ENCODE peak calls at places on chromosomes 6 and 20, in five cellular contexts. One of them, this sample, is unnamed.

GRCh38 chr6:22098623-22099022 is 198.2 kb downstream of the PRL start:
- DNase-seq in heart right ventricle: no peak
- DNase-seq in HCT116: no peak
- DNase-seq in right lobe of liver: no peak
- DNase-seq in GM23338: no peak
- DNase-seq in this sample: no peak

GRCh38 chr6:143136647-143137046 is 76.0 kb downstream of the AIG1 start:
- DNase-seq in heart right ventricle: no peak
- DNase-seq in HCT116: no peak
- DNase-seq in right lobe of liver: no peak
- DNase-seq in GM23338: peak; percentile 29
- DNase-seq in this sample: no peak

GRCh38 chr6:128519132-128519930 is 1.1 kb downstream of the PTPRK start:
- DNase-seq in heart right ventricle: peak; percentile 45
- DNase-seq in HCT116: no peak
- DNase-seq in right lobe of liver: peak; percentile 75
- DNase-seq in GM23338: peak; percentile 79
- DNase-seq in this sample: peak; percentile 63

GRCh38 chr6:145026267-145026679 is 709.0 kb downstream of the EPM2A start:
- DNase-seq in heart right ventricle: no peak
- DNase-seq in HCT116: no peak
- DNase-seq in right lobe of liver: peak; percentile 84
- DNase-seq in GM23338: no peak
- DNase-seq in this sample: no peak

GRCh38 chr6:18586133-18586532 is 199.0 kb downstream of the RNF144B start:
- DNase-seq in heart right ventricle: no peak
- DNase-seq in HCT116: no peak
- DNase-seq in right lobe of liver: no peak
- DNase-seq in GM23338: no peak
- DNase-seq in this sample: no peak

GRCh38 chr6:115613488-115613887 is 447.2 kb downstream of the FRK start:
- DNase-seq in heart right ventricle: no peak
- DNase-seq in HCT116: no peak
- DNase-seq in right lobe of liver: no peak
- DNase-seq in GM23338: no peak
- DNase-seq in this sample: no peak

GRCh38 chr6:45538636-45539035 is 160.9 kb upstream of the SUPT3H start:
- DNase-seq in heart right ventricle: peak; percentile 51
- DNase-seq in HCT116: no peak
- DNase-seq in right lobe of liver: no peak
- DNase-seq in GM23338: no peak
- DNase-seq in this sample: no peak

GRCh38 chr6:56984374-56984773 is 29.5 kb downstream of the BEND6 start:
- DNase-seq in heart right ventricle: no peak
- DNase-seq in HCT116: no peak
- DNase-seq in right lobe of liver: no peak
- DNase-seq in GM23338: no peak
- DNase-seq in this sample: no peak

GRCh38 chr20:22789661-22790060 is 205.3 kb upstream of the FOXA2 start:
- DNase-seq in heart right ventricle: no peak
- DNase-seq in HCT116: no peak
- DNase-seq in right lobe of liver: no peak
- DNase-seq in GM23338: no peak
- DNase-seq in this sample: no peak

GRCh38 chr6:44304282-44305199 is 8.6 kb downstream of the AARS2 start:
- DNase-seq in heart right ventricle: no peak
- DNase-seq in HCT116: peak; percentile 10
- DNase-seq in right lobe of liver: no peak
- DNase-seq in GM23338: peak; percentile 74
- DNase-seq in this sample: no peak

GRCh38 chr6:85576479-85576878 is 17.2 kb downstream of the SNX14 start:
- DNase-seq in heart right ventricle: no peak
- DNase-seq in HCT116: no peak
- DNase-seq in right lobe of liver: no peak
- DNase-seq in GM23338: no peak
- DNase-seq in this sample: no peak

DNA sequence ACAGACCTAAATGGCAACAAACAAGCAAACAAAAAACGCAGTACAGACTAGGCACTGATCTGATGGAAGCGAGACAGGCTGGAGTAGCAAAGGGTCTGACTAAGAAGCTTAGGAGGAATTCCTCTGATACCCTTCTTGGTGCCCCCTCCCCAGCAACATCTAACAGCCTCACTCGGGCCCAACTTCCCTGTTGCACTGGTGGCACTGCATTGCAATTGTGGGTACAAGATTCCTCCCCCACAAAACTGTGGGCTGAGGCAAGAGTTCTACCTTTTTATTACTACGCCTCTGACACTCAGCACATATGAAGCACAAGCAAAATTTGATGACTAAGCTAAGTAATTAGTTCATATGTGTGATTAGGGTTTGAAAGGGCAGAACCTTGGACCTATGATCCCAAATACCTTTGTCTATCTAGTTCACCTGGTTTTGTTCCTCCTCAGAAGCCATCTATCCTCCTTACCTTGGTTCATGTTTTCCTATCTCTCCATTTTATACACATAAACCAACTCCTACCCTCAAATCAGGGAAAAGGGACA is 83.5 kb downstream of the ZHX3 start:
- DNase-seq in heart right ventricle: no peak
- DNase-seq in HCT116: no peak
- DNase-seq in right lobe of liver: no peak
- DNase-seq in GM23338: no peak
- DNase-seq in this sample: no peak
- H3K27ac ChIP-seq in heart right ventricle: peak overlapping the region; percentile 84
- H3K27ac ChIP-seq in HCT116: no peak overlapping the region
- H3K27ac ChIP-seq in right lobe of liver: no peak overlapping the region
- H3K27ac ChIP-seq in GM23338: no peak overlapping the region
- H3K27ac ChIP-seq in this sample: peak overlapping the region; percentile 77

GRCh38 chr6:36603222-36604089 is 9.3 kb downstream of the SRSF3 start:
- DNase-seq in heart right ventricle: no peak
- DNase-seq in HCT116: no peak
- DNase-seq in right lobe of liver: no peak
- DNase-seq in GM23338: no peak
- DNase-seq in this sample: no peak

GRCh38 chr6:36605102-36605501 is 10.9 kb downstream of the SRSF3 start:
- DNase-seq in heart right ventricle: no peak
- DNase-seq in HCT116: no peak
- DNase-seq in right lobe of liver: no peak
- DNase-seq in GM23338: no peak
- DNase-seq in this sample: no peak

GRCh38 chr6:36607782-36608386 is 13.7 kb downstream of the SRSF3 start:
- DNase-seq in heart right ventricle: no peak
- DNase-seq in HCT116: no peak
- DNase-seq in right lobe of liver: no peak
- DNase-seq in GM23338: no peak
- DNase-seq in this sample: no peak

GRCh38 chr6:36605560-36606391 is 11.6 kb downstream of the SRSF3 start:
- DNase-seq in heart right ventricle: no peak
- DNase-seq in HCT116: no peak
- DNase-seq in right lobe of liver: no peak
- DNase-seq in GM23338: no peak
- DNase-seq in this sample: no peak

DNA sequence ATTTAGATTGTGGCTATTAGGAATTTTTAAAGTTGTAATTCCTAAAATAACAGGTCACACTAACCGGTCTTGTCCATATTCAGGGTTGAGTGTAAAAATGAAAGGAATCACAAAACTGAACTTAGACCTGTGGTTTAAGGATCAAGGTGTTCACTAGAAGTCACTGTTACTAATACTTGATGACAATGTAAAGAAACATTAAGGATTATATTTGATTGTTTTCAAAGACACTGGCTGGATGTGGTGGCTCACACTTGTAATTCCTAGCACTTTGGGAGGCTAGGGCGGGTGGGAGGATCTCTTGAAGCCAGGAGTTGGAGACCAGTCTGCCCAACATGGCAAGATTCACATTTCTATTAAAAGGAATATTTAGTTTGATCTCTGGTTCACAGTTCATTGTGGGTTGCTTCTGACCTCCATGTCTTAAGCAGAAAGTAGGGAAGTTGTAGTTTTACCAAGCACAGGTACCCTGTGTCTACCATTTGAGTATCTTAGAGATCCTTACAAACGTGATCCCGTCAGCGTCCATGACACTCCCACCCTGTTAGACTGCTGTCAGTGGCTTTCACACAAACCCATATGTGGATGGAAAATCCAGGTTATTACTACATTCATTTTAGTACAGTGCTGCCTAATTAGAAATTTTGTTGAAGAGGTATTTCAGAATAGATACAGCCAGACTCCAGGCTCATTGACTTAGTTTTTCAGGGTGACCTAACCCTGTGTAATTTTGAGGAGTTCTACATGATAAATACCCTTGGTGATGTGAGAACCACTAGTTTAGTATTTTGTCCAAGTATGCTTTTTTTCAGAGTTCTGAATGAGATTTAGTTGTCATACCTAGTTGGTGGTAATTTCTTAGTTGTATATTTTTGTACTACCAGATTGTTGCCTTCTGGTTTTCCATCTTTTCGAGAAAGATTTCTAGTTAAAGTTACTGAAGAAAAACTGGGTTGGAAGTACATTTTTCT is 10.2 kb downstream of the SRSF3 start:
- DNase-seq in heart right ventricle: no peak
- DNase-seq in HCT116: no peak
- DNase-seq in right lobe of liver: no peak
- DNase-seq in GM23338: no peak
- DNase-seq in this sample: no peak
- H3K4me1 ChIP-seq in heart right ventricle: peaks cover 100% of the 10 kb centered on the region
- H3K4me1 ChIP-seq in HCT116: peaks cover 9% of the 10 kb centered on the region
- H3K4me1 ChIP-seq in right lobe of liver: peaks cover 72% of the 10 kb centered on the region
- H3K4me1 ChIP-seq in GM23338: peaks cover 21% of the 10 kb centered on the region
- H3K4me1 ChIP-seq in this sample: peaks cover 88% of the 10 kb centered on the region

DNA sequence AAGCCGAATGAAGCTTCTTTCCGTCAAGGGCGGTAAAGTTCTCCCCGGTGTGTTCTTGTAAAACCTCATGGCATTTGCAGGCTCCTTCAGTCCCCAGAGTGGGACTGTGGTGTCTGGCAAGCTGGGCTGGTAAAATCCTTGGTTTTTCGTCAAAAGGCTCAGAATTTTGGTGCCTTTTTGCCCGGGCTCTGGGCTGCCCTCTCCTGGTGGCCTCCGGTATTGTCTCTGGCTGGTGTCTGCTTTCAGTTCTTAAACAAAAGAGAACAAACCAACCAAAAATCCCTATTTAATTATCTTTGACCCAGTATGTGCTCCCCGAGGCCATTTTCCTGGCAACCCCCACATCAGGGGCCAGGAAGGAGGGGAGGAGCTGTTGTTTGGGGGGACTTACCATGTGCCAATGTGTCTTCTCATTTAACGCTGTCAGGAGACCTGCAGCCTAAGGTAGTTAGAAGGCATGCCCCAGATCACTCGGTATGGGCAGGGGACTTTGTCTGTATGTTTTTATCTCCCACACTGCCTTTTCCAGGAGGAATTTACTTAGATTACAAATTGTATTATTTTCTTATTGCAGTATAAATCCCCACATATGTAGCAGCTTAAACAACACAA is 11.1 kb downstream of the CDH4 start:
- DNase-seq in heart right ventricle: no peak
- DNase-seq in HCT116: no peak
- DNase-seq in right lobe of liver: no peak
- DNase-seq in GM23338: peak; percentile 62
- DNase-seq in this sample: no peak
- TF ChIP-seq CTCF in heart right ventricle: peak; percentile 57
- TF ChIP-seq CTCF in HCT116: peak; percentile 79
- TF ChIP-seq CTCF in right lobe of liver: peak; percentile 82
- TF ChIP-seq CTCF in GM23338: peak; percentile 97
- TF ChIP-seq CTCF in this sample: peak; percentile 74

DNA sequence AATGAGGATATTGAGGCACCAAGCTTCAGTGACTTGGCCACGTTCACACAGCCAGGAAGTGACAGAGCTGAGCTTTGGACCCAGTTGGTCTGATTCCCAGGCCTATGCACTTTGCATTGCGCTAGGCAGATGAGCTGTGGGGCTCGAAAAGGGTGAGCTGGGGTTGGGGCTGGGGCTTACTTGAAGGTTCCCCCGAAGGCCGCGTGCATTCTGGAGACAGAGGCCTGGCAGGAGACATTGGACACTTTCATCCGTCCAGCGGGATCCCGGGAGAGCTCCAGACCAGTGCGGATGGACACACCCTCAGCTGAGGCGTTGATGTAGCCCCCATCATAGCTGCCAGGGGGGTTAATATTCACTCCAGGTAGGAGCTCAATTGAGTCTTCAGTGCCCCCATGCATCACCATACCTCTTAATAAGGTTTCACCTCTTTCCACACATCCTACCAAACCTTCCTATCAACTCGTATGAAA is 2.6 kb downstream of the PLTP start:
- DNase-seq in heart right ventricle: no peak
- DNase-seq in HCT116: no peak
- DNase-seq in right lobe of liver: no peak
- DNase-seq in GM23338: no peak
- DNase-seq in this sample: no peak
- H3K27ac ChIP-seq in heart right ventricle: peak overlapping the region; percentile 84
- H3K27ac ChIP-seq in HCT116: no peak overlapping the region
- H3K27ac ChIP-seq in right lobe of liver: no peak overlapping the region
- H3K27ac ChIP-seq in GM23338: no peak overlapping the region
- H3K27ac ChIP-seq in this sample: no peak overlapping the region

DNA sequence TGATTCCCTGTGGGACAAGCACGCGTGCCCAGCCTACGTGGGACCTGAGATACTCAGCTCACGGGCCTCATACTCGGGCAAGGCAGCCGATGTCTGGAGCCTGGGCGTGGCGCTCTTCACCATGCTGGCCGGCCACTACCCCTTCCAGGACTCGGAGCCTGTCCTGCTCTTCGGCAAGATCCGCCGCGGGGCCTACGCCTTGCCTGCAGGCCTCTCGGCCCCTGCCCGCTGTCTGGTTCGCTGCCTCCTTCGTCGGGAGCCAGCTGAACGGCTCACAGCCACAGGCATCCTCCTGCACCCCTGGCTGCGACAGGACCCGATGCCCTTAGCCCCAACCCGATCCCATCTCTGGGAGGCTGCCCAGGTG is 11.9 kb upstream of the RBCK1 start:
- DNase-seq in heart right ventricle: no peak
- DNase-seq in HCT116: no peak
- DNase-seq in right lobe of liver: no peak
- DNase-seq in GM23338: no peak
- DNase-seq in this sample: no peak
- H3K4me1 ChIP-seq in heart right ventricle: no peaks in the 10 kb centered on the region
- H3K4me1 ChIP-seq in HCT116: peaks cover 8% of the 10 kb centered on the region
- H3K4me1 ChIP-seq in right lobe of liver: peaks cover 41% of the 10 kb centered on the region
- H3K4me1 ChIP-seq in GM23338: peaks cover 7% of the 10 kb centered on the region
- H3K4me1 ChIP-seq in this sample: no peaks in the 10 kb centered on the region

GRCh38 chr6:169008641-169009040 is 245.0 kb downstream of the THBS2 start:
- DNase-seq in heart right ventricle: no peak
- DNase-seq in HCT116: no peak
- DNase-seq in right lobe of liver: no peak
- DNase-seq in GM23338: peak; percentile 32
- DNase-seq in this sample: no peak
- TF ChIP-seq CTCF in heart right ventricle: no peak
- TF ChIP-seq CTCF in HCT116: no peak
- TF ChIP-seq CTCF in right lobe of liver: no peak
- TF ChIP-seq CTCF in GM23338: no peak
- TF ChIP-seq CTCF in this sample: no peak

GRCh38 chr20:25039697-25040437 is 18.1 kb downstream of the ACSS1 start:
- DNase-seq in heart right ventricle: peak; percentile 90
- DNase-seq in HCT116: no peak
- DNase-seq in right lobe of liver: peak; percentile 96
- DNase-seq in GM23338: no peak
- DNase-seq in this sample: peak; percentile 91
- H3K27ac ChIP-seq in heart right ventricle: peak overlapping the region; percentile 91
- H3K27ac ChIP-seq in HCT116: no peak overlapping the region
- H3K27ac ChIP-seq in right lobe of liver: peak overlapping the region; percentile 32
- H3K27ac ChIP-seq in GM23338: no peak overlapping the region
- H3K27ac ChIP-seq in this sample: peak overlapping the region; percentile 96